ENCODE peak calls at places on chromosomes 6 and 20, in four cellular contexts. S is K562, W is GM12878, L is HepG2. K is an unnamed sample.

GRCh38 chr6:112691289-112691688 is 344.2 kb downstream of the RFPL4B start:
- DNase-seq in W (no peak), S (no peak), L (no peak), K (no peak)

GRCh38 chr6:105993769-105994521 is 92.2 kb upstream of the PRDM1 start:
- DNase-seq in W (no peak), S (no peak), L (no peak), K (peak; percentile 23)

GRCh38 chr6:116682334-116682712 is 1.3 kb downstream of the KPNA5 start:
- DNase-seq in L (no peak), S (no peak), W (peak; percentile 27), K (no peak)

GRCh38 chr6:138981416-138981815 is 6.6 kb downstream of the REPS1 start:
- DNase-seq in L (no peak), W (no peak), S (peak; percentile 25), K (no peak)

GRCh38 chr20:1562622-1563021 is 5.1 kb upstream of the SIRPD start:
- DNase-seq in W (no peak), L (peak; percentile 0), S (peak; percentile 0), K (no peak)

GRCh38 chr6:102390541-102390940 is 997.0 kb downstream of the GRIK2 start:
- DNase-seq in L (no peak), W (no peak), S (no peak), K (no peak)

GRCh38 chr20:54633374-54633773 is 158.0 kb downstream of the DOK5 start:
- DNase-seq in S (no peak), W (peak; percentile 30), L (no peak), K (no peak)

GRCh38 chr6:106512048-106512957 is 117.0 kb downstream of the RTN4IP1 start:
- DNase-seq in S (peak; percentile 13), W (no peak), L (peak; percentile 68), K (no peak)

GRCh38 chr20:15700147-15700765 is 873.0 kb downstream of the KIF16B start:
- DNase-seq in W (no peak), S (no peak), L (no peak), K (no peak)

GRCh38 chr6:55822815-55823214 is 52.6 kb downstream of the BMP5 start:
- DNase-seq in S (no peak), L (no peak), W (no peak), K (no peak)

GRCh38 chr6:14876778-14877613 is 368.9 kb upstream of the JARID2 start:
- DNase-seq in S (no peak), W (peak; percentile 95), L (no peak), K (no peak)

GRCh38 chr6:48036316-48036715 is 74.7 kb downstream of the PTCHD4 start:
- DNase-seq in W (no peak), S (no peak), L (peak; percentile 44), K (no peak)

GRCh38 chr6:122722746-122723145 is 56.8 kb upstream of the FABP7 start:
- DNase-seq in L (no peak), S (no peak), W (no peak), K (no peak)

DNA sequence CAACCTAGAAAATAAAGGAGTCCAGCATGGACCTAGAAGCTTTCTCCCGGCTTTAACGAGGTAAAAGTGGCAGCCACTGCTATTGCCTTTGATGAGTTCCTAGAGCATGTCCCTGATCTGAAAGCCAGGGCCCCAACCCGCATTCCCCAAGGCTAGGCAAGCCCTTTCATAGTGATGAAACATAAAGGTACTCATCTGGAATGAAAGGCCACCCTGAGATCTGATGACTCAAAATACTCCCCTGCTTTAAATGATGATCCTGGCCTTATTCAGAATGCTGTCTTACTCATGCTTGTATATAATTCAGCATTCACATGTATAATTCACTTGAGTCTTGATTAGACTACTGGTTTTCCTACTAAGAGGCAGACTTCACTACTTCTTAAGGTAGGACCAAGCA is 21.3 kb downstream of the TTPAL start:
- DNase-seq in W (no peak), L (no peak), S (no peak), K (no peak)
- TF ChIP-seq FOXM1 in W (no peak), L (no peak), S (no peak), K (no peak)

GRCh38 chr6:130829333-130829910 is 2.2 kb downstream of the SMLR1 start:
- DNase-seq in W (no peak), S (no peak), L (no peak), K (no peak)
- TF ChIP-seq FOXK2 in W (no peak), S (no peak), L (no peak), K (no peak)

DNA sequence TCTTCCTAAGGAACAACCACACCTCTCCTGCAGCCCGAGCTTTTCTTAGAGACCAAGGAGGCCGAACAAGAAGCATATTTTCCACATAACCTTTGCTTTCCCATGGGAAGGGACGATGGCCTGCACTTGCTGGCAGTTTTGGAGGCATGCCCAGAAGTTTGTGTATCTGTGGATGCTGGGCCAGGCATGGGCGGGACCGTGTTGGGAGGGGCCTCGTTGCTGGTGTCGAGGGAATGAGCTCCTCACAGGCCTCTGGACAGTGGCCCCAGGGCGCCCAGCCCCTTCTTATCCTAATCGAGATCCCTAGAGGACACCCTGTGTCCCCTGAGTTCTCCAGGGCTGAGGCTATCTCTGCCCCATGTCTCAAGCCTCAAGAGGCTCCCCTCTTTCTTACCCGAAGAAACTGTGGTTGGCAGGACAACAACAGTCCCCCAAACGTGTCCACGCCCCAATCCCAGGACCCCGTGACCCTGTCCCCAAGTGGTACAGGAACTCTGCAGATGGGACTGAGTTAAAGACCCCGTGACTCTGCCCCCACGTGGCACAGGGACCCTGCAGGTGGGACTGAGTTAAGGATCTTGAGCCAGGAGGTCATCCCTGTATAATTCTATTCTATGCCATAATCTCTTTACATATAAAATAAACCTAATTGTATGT is 99.5 kb upstream of the BHLHE23 start:
- DNase-seq in W (no peak), L (no peak), S (no peak), K (no peak)
- TF ChIP-seq FOXM1 in W (no peak), L (no peak), S (no peak), K (no peak)

DNA sequence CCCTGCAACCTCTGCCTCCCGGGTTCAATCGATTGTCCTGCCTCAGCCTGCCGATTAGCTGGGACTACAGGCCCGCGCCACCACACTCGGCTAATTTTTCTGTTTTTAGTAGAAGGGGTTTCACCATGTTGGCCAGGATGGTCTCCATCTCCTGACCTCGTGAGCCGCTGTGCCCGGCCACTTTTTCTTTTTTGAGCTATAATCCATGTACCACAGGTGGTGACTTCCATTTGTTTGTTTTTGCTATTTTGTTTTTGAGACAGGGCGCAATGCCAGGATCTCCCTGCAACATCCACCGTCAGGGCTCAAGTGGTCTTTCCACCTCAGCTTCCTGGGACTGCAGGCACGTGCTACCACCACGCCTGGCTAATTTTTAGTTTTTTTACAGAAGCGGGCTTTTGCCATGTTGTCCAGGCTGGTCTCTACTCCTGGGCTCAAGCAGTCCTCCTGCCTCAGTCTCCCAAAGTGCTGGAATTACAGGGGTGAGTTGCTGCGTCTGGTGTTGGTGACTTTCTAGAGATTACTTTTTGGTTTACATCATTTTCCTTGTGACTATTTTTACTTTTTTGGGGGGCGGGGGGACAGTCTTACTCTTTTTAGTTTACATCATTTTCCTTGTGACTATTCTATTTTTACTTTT is 8.6 kb downstream of the HSPA1B start:
- DNase-seq in W (no peak), L (no peak), S (peak; percentile 24), K (no peak)
- TF ChIP-seq FOXK2 in W (no peak), L (no peak), S (peak; percentile 16), K (no peak)

GRCh38 chr6:159729598-159729997 is 2.3 kb downstream of the WTAP start:
- DNase-seq in L (no peak), S (no peak), W (peak; percentile 30), K (no peak)
- TF ChIP-seq FOXM1 in L (no peak), S (no peak), W (no peak), K (no peak)

GRCh38 chr20:48096212-48096875 is 311.1 kb upstream of the SULF2 start:
- DNase-seq in W (no peak), S (no peak), L (no peak), K (no peak)

GRCh38 chr20:48098866-48099265 is 313.6 kb upstream of the SULF2 start:
- DNase-seq in S (no peak), L (no peak), W (no peak), K (no peak)

GRCh38 chr20:48094944-48095343 is 309.7 kb upstream of the SULF2 start:
- DNase-seq in S (no peak), W (no peak), L (no peak), K (no peak)

GRCh38 chr20:48098099-48098498 is 312.8 kb upstream of the SULF2 start:
- DNase-seq in S (peak; percentile 23), L (no peak), W (no peak), K (peak; percentile 28)

DNA sequence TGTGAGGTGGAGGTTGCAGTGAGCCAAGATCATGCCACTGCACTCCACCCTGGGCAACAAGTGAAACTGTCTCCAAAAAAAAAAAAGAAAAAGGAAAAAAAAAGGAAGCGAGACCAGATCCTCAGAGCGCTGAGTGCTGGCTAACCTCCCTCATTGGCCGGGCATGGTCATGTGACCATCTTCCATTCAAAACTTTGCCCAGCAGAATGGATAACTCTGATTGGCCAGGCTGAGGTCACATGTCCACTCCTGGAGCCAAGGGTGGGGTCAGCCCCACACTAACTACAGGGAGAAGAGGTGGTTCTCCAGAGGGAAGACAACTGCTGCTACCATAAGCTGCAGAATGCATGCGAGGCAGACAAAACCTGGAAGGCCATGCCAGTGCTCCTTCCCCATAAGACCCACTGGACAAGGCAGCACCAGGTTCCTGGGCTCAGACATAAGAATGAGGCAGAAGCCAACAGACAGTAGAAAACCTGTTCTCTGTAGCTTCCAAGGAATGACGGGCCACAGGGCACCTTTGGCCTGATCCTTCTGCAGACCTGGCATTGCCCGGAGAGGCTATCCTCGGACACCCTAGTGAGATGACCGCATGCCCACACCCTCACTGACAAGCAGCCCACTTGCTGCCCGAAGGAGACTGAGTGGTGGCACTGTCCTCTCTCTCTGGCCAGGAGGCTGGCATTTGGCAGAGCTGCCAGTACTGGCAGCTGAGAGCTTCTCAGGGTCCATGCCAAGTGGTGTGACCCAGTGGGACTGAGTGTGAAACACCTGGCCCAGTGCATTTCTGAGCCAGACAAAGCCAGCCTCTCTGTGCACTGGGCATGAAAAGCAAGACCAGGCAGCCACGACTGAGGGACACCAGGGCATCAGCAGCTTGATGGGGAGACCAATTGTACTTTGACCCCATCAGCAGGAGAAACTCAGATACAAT is 311.9 kb upstream of the SULF2 start:
- DNase-seq in L (no peak), S (peak; percentile 78), W (no peak), K (no peak)
- TF ChIP-seq FOXK2 in L (no peak), S (no peak), W (no peak), K (no peak)

DNA sequence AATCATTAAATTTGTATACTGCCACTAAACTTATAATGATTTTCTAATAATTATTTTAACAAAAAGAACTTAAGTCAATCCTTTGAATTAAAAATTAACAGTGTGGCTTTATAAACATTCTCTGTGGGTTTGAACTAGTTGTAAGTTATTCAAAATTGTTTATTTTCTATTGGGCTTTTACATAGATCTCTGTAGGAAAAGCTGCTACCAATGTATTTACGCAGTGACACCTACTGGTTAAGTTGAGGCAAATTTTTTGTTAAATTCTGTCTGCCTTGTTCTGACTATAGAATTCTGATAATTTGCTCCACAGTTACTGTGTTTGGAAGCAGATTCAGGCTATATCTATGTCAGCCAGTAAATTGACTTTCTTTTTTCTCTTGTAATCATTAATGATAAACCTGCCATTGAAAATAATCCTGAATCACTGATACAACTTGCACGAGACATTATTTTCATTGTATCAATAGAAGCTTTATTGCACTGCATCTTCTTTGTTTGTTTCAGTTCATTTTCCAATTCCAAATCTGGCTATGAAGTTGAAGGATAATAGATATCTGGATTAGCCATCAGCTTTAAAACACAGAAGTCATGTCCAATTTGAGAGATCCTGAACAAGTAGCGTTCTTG is 66.0 kb upstream of the UTRN start:
- DNase-seq in L (peak; percentile 54), W (peak; percentile 8), S (peak; percentile 20), K (peak; percentile 47)
- TF ChIP-seq FOXM1 in L (no peak), W (no peak), S (no peak), K (no peak)

GRCh38 chr6:44001318-44001868 is 125.9 kb downstream of the MRPL14 start:
- DNase-seq in W (peak; percentile 72), L (peak; percentile 52), S (peak; percentile 90), K (peak; percentile 75)
- TF ChIP-seq FOXK2 in W (no peak), L (no peak), S (no peak), K (no peak)